ENCODE peak calls at places on chromosomes 6 and 20, in seven cellular contexts. U is trophoblast cell, K is neuronal stem cell, Q is tibial artery, V is upper lobe of right lung, Z is H1, W is heart left ventricle. M is an unnamed sample.

GRCh38 chr6:53179961-53180651 is 31.5 kb upstream of the GCM1 start:
- DNase-seq in U (no peak), W (peak; percentile 50), V (no peak), K (no peak), Q (peak; percentile 65), Z (no peak), M (no peak)

GRCh38 chr6:22657341-22657985 is 88.1 kb downstream of the HDGFL1 start:
- DNase-seq in Z (no peak), U (no peak), W (no peak), Q (no peak), V (no peak), K (no peak), M (no peak)

GRCh38 chr6:98877250-98877649 is 42.9 kb downstream of the POU3F2 start:
- DNase-seq in V (no peak), U (no peak), Q (no peak), K (no peak), Z (no peak), W (no peak), M (no peak)

GRCh38 chr20:17654649-17655285 is 27.3 kb downstream of the RRBP1 start:
- DNase-seq in V (peak; percentile 55), Q (peak; percentile 73), K (peak; percentile 49), W (peak; percentile 23), Z (no peak), U (peak; percentile 42), M (no peak)

GRCh38 chr6:1878330-1878729 is 268.6 kb downstream of the FOXC1 start:
- DNase-seq in V (no peak), K (no peak), U (peak; percentile 27), Q (no peak), W (no peak), Z (no peak), M (no peak)

GRCh38 chr20:56715309-56715708 is 86.2 kb downstream of the TFAP2C start:
- DNase-seq in V (no peak), Z (no peak), Q (no peak), W (no peak), K (no peak), U (no peak), M (no peak)

GRCh38 chr6:154899825-154900468 is 95.2 kb upstream of the TIAM2 start:
- DNase-seq in K (no peak), U (no peak), V (no peak), W (no peak), Q (no peak), Z (no peak), M (no peak)

GRCh38 chr6:129661478-129662405 is 48.2 kb downstream of the ARHGAP18 start:
- DNase-seq in U (no peak), K (no peak), W (no peak), V (no peak), Q (no peak), Z (no peak), M (no peak)

GRCh38 chr6:134721095-134721400 is 228.9 kb downstream of the ALDH8A1 start:
- DNase-seq in K (no peak), V (no peak), U (no peak), Z (no peak), Q (no peak), W (no peak), M (no peak)

GRCh38 chr6:55250400-55250799 is 76.1 kb downstream of the HCRTR2 start:
- DNase-seq in W (no peak), V (no peak), Z (no peak), U (no peak), K (no peak), Q (no peak), M (no peak)

GRCh38 chr6:39897699-39898098 is 36.6 kb downstream of the MOCS1 start:
- DNase-seq in Q (no peak), V (no peak), U (no peak), Z (no peak), K (no peak), W (no peak), M (no peak)

GRCh38 chr6:144305985-144306384 is 20.9 kb downstream of the UTRN start:
- DNase-seq in V (no peak), K (no peak), Q (no peak), U (no peak), Z (no peak), W (no peak), M (no peak)

GRCh38 chr6:17413313-17413750 is 19.9 kb downstream of the CAP2 start:
- DNase-seq in Z (no peak), W (no peak), U (no peak), V (no peak), K (no peak), Q (no peak), M (no peak)

GRCh38 chr20:7392551-7392950 is 547.7 kb downstream of the HAO1 start:
- DNase-seq in K (peak; percentile 6), Z (no peak), U (no peak), W (no peak), V (no peak), Q (no peak), M (no peak)

GRCh38 chr6:103215835-103216234 is 1643.9 kb downstream of the HACE1 start:
- DNase-seq in U (no peak), V (no peak), Q (no peak), K (no peak), Z (no peak), W (no peak), M (no peak)

GRCh38 chr20:63253438-63254236 is 626 bp downstream of the NKAIN4 start:
- DNase-seq in V (no peak), Z (no peak), W (no peak), U (no peak), K (peak; percentile 85), Q (no peak), M (no peak)

GRCh38 chr20:44728835-44729342 is 13.7 kb downstream of the CCN5 start:
- DNase-seq in V (peak; percentile 88), W (peak; percentile 86), U (no peak), K (no peak), Z (no peak), Q (peak; percentile 96), M (no peak)

GRCh38 chr6:32972353-32973143 is 4.2 kb downstream of the BRD2 start:
- DNase-seq in U (no peak), Q (no peak), V (peak; percentile 76), Z (no peak), K (no peak), W (peak; percentile 48), M (peak; percentile 46)

GRCh38 chr6:87929843-87930288 is 117.8 kb upstream of the SPACA1 start:
- DNase-seq in V (peak; percentile 82), K (peak; percentile 77), W (peak; percentile 77), U (peak; percentile 72), Q (peak; percentile 92), Z (peak; percentile 77), M (peak; percentile 12)

GRCh38 chr6:72631480-72631879 is 9.6 kb downstream of the KCNQ5 start:
- DNase-seq in K (no peak), Z (no peak), U (no peak), W (no peak), Q (no peak), V (no peak), M (no peak)

GRCh38 chr6:129211626-129212025 is 328.7 kb downstream of the LAMA2 start:
- DNase-seq in Z (no peak), V (no peak), U (no peak), W (no peak), Q (no peak), K (no peak), M (no peak)

GRCh38 chr6:156423075-156423474 is 354.1 kb upstream of the ARID1B start:
- DNase-seq in W (no peak), Q (no peak), Z (no peak), U (no peak), K (no peak), V (no peak), M (no peak)

DNA sequence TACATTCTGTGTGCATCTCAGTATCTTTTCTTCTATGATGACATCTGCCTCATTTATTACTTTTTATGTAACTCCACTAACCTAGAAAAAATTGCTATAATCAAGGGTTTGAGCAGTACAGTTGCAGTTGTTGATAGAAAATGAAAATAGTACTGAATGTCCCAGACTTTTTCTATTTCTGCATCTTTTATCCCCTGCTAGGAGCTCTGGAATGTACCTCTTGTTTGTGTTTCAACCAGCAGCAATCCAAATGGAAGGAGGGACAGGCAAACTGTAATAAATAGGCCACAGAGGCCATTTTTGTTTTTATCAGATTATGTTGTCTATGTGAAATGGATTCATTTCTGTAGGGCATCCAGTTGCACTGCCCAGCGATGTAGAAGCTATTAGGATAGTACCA is 536.9 kb downstream of the KIF16B start:
- DNase-seq in W (no peak), Q (no peak), U (no peak), Z (no peak), V (no peak), K (no peak), M (no peak)
- H3K4me3 ChIP-seq in W (no peak overlapping the region), Q (no peak overlapping the region), U (no peak overlapping the region), Z (no peak overlapping the region), V (no peak overlapping the region), K (no peak overlapping the region), M (no peak overlapping the region)

GRCh38 chr6:90080876-90081464 is 186.7 kb downstream of the GJA10 start:
- DNase-seq in K (no peak), W (no peak), Z (no peak), U (no peak), Q (no peak), V (no peak), M (peak; percentile 52)
- H3K4me1 ChIP-seq in K (peaks cover 8% of the 10 kb centered on the region), W (no peaks in the 10 kb centered on the region), Z (no peaks in the 10 kb centered on the region), U (no peaks in the 10 kb centered on the region), Q (no peaks in the 10 kb centered on the region), V (no peaks in the 10 kb centered on the region), M (peaks cover 35% of the 10 kb centered on the region)

DNA sequence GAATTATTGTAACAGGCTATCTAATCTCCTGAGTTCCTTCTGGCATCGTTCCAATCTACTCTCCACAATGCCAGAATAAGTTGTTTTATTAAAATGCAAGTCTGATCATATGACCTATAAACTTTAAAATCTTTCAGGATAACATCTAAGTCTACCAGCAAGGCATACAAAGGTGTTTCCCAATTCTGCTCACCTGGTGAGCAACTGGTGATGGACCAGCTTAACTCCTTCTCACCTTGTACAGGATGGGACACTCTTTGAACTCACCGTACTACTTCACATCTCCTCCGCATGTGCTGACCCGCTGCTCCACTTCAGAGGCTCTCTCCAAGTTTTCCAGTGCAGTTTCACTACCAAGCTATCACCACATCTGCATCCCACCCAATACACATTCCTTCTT is 7.8 kb downstream of the CD164 start:
- DNase-seq in Q (no peak), K (no peak), Z (no peak), W (no peak), U (no peak), V (no peak), M (no peak)
- H3K36me3 ChIP-seq in Q (peaks cover 58% of the 10 kb centered on the region), K (peaks cover 18% of the 10 kb centered on the region), Z (peaks cover 55% of the 10 kb centered on the region), W (peaks cover 19% of the 10 kb centered on the region), U (peaks cover 31% of the 10 kb centered on the region), V (peaks cover 88% of the 10 kb centered on the region), M (peaks cover 74% of the 10 kb centered on the region)

GRCh38 chr6:10745116-10745515 is 2.5 kb upstream of the TMEM14B start:
- DNase-seq in U (no peak), W (no peak), Z (no peak), Q (no peak), K (no peak), V (no peak), M (no peak)

GRCh38 chr6:10747251-10747972 is at the start of gene TMEM14B:
- DNase-seq in Q (peak; percentile 100), W (peak; percentile 100), V (peak; percentile 100), U (peak; percentile 99), Z (peak; percentile 95), K (peak; percentile 97), M (peak; percentile 98)

GRCh38 chr6:10746915-10747250 is 722 bp upstream of the TMEM14B start:
- DNase-seq in K (no peak), Z (no peak), W (no peak), Q (no peak), U (no peak), V (no peak), M (no peak)

DNA sequence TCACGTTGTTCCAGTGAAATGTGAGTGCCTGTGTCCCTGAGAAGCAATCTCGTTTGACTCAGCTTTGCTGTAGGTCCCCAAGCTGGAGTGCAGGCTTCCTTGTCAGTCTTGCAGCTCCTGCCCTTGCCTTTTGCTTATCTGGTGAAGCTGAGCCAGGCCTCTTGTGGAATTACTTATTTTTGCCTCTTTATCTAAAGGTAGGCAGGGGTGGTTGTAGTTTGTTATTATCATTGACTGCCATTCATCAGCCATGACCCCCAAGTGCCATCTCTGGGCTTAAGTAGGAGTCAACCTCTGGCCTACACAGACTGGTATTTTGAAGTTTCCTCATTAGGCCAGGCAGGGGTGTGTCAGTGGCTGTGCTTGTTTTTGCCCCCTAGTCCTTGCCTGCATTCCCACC is 2.1 kb downstream of the TMEM14B start:
- DNase-seq in U (no peak), Z (no peak), K (no peak), W (no peak), Q (no peak), V (no peak), M (no peak)
- H3K4me3 ChIP-seq in U (no peak overlapping the region), Z (no peak overlapping the region), K (no peak overlapping the region), W (no peak overlapping the region), Q (no peak overlapping the region), V (no peak overlapping the region), M (no peak overlapping the region)

M was measured in effector memory CD4-positive, alpha-beta T cell.